ENCODE peak calls at places on chromosome 9, in four cellular contexts. One of them, this sample, is unnamed.

GRCh38 chr9:86202338-86202882 is 57.0 kb downstream of the C9orf153 start:
- DNase-seq in activated T-helper 1 cell treated with anti-CD3 and anti-CD28 coated beads, Interleukin-2, amount 50 U/mL, for 16 hours: no peak
- DNase-seq in T-helper 2 cell: no peak
- DNase-seq in Kasumi-1: peak; percentile 59
- DNase-seq in this sample: peak; percentile 36

GRCh38 chr9:110895141-110895912 is 142.9 kb downstream of the LPAR1 start:
- DNase-seq in Kasumi-1: no peak
- DNase-seq in activated T-helper 1 cell treated with anti-CD3 and anti-CD28 coated beads, Interleukin-2, amount 50 U/mL, for 16 hours: no peak
- DNase-seq in T-helper 2 cell: no peak
- DNase-seq in this sample: no peak

GRCh38 chr9:112140936-112141335 is 34.2 kb downstream of the SUSD1 start:
- DNase-seq in Kasumi-1: no peak
- DNase-seq in T-helper 2 cell: no peak
- DNase-seq in activated T-helper 1 cell treated with anti-CD3 and anti-CD28 coated beads, Interleukin-2, amount 50 U/mL, for 16 hours: no peak
- DNase-seq in this sample: no peak

GRCh38 chr9:121943463-121943862 is 149.6 kb downstream of the TTLL11 start:
- DNase-seq in Kasumi-1: no peak
- DNase-seq in activated T-helper 1 cell treated with anti-CD3 and anti-CD28 coated beads, Interleukin-2, amount 50 U/mL, for 16 hours: no peak
- DNase-seq in T-helper 2 cell: no peak
- DNase-seq in this sample: no peak

GRCh38 chr9:80066931-80067330 is 495.2 kb downstream of the TLE4 start:
- DNase-seq in T-helper 2 cell: no peak
- DNase-seq in activated T-helper 1 cell treated with anti-CD3 and anti-CD28 coated beads, Interleukin-2, amount 50 U/mL, for 16 hours: no peak
- DNase-seq in Kasumi-1: no peak
- DNase-seq in this sample: peak; percentile 9

GRCh38 chr9:132851421-132851792 is 26.7 kb downstream of the AK8 start:
- DNase-seq in Kasumi-1: no peak
- DNase-seq in activated T-helper 1 cell treated with anti-CD3 and anti-CD28 coated beads, Interleukin-2, amount 50 U/mL, for 16 hours: no peak
- DNase-seq in T-helper 2 cell: no peak
- DNase-seq in this sample: no peak

GRCh38 chr9:89249001-89249400 is 62.0 kb upstream of the CKS2 start:
- DNase-seq in Kasumi-1: no peak
- DNase-seq in T-helper 2 cell: no peak
- DNase-seq in activated T-helper 1 cell treated with anti-CD3 and anti-CD28 coated beads, Interleukin-2, amount 50 U/mL, for 16 hours: no peak
- DNase-seq in this sample: no peak

GRCh38 chr9:21141427-21141882 is at the start of gene IFNW1:
- DNase-seq in Kasumi-1: no peak
- DNase-seq in T-helper 2 cell: no peak
- DNase-seq in activated T-helper 1 cell treated with anti-CD3 and anti-CD28 coated beads, Interleukin-2, amount 50 U/mL, for 16 hours: no peak
- DNase-seq in this sample: no peak

GRCh38 chr9:98989036-98990000 is 45.6 kb downstream of the COL15A1 start:
- DNase-seq in T-helper 2 cell: no peak
- DNase-seq in activated T-helper 1 cell treated with anti-CD3 and anti-CD28 coated beads, Interleukin-2, amount 50 U/mL, for 16 hours: no peak
- DNase-seq in Kasumi-1: no peak
- DNase-seq in this sample: peak; percentile 88

GRCh38 chr9:93303258-93303771 is 119.4 kb downstream of the WNK2 start:
- DNase-seq in T-helper 2 cell: no peak
- DNase-seq in activated T-helper 1 cell treated with anti-CD3 and anti-CD28 coated beads, Interleukin-2, amount 50 U/mL, for 16 hours: no peak
- DNase-seq in Kasumi-1: no peak
- DNase-seq in this sample: no peak

This sample was measured in kidney glomerular epithelial cell.